ENCODE peak calls at places on chromosomes 13 and 19, in seven cellular contexts. One of them, this sample, is unnamed.

GRCh38 chr13:45082964-45083363 is 37.3 kb upstream of the GTF2F2 start:
- DNase-seq in breast epithelium: no peak
- DNase-seq in GM23338: no peak
- DNase-seq in stomach: no peak
- DNase-seq in upper lobe of left lung: no peak
- DNase-seq in Panc1: no peak
- DNase-seq in spleen: no peak
- DNase-seq in this sample: no peak

GRCh38 chr13:43785166-43785680 is 1.5 kb downstream of the ENOX1 start:
- DNase-seq in breast epithelium: no peak
- DNase-seq in GM23338: peak; percentile 19
- DNase-seq in stomach: no peak
- DNase-seq in upper lobe of left lung: no peak
- DNase-seq in Panc1: no peak
- DNase-seq in spleen: no peak
- DNase-seq in this sample: no peak

GRCh38 chr19:29711584-29712132 is 3.4 kb downstream of the C19orf12 start:
- DNase-seq in breast epithelium: no peak
- DNase-seq in GM23338: no peak
- DNase-seq in stomach: no peak
- DNase-seq in upper lobe of left lung: no peak
- DNase-seq in Panc1: no peak
- DNase-seq in spleen: no peak
- DNase-seq in this sample: no peak

GRCh38 chr13:87656311-87656710 is 14.9 kb upstream of the SLITRK5 start:
- DNase-seq in breast epithelium: no peak
- DNase-seq in GM23338: no peak
- DNase-seq in stomach: no peak
- DNase-seq in upper lobe of left lung: no peak
- DNase-seq in Panc1: no peak
- DNase-seq in spleen: no peak
- DNase-seq in this sample: no peak

GRCh38 chr13:27359203-27359821 is 65.1 kb upstream of the GTF3A start:
- DNase-seq in breast epithelium: peak; percentile 63
- DNase-seq in GM23338: peak; percentile 84
- DNase-seq in stomach: peak; percentile 71
- DNase-seq in upper lobe of left lung: peak; percentile 60
- DNase-seq in Panc1: no peak
- DNase-seq in spleen: peak; percentile 85
- DNase-seq in this sample: peak; percentile 83

GRCh38 chr13:44573071-44573470 is 3.1 kb downstream of the TSC22D1 start:
- DNase-seq in breast epithelium: no peak
- DNase-seq in GM23338: peak; percentile 49
- DNase-seq in stomach: no peak
- DNase-seq in upper lobe of left lung: no peak
- DNase-seq in Panc1: no peak
- DNase-seq in spleen: no peak
- DNase-seq in this sample: no peak

GRCh38 chr13:98556968-98557591 is 19.8 kb downstream of the STK24 start:
- DNase-seq in breast epithelium: no peak
- DNase-seq in GM23338: no peak
- DNase-seq in stomach: peak; percentile 39
- DNase-seq in upper lobe of left lung: no peak
- DNase-seq in Panc1: no peak
- DNase-seq in spleen: no peak
- DNase-seq in this sample: peak; percentile 53

GRCh38 chr13:79637086-79637763 is 156.3 kb downstream of the NDFIP2 start:
- DNase-seq in breast epithelium: no peak
- DNase-seq in GM23338: no peak
- DNase-seq in stomach: peak; percentile 38
- DNase-seq in upper lobe of left lung: no peak
- DNase-seq in Panc1: no peak
- DNase-seq in spleen: no peak
- DNase-seq in this sample: no peak

GRCh38 chr13:113094410-113094800 is 11.2 kb upstream of the F7 start:
- DNase-seq in breast epithelium: no peak
- DNase-seq in GM23338: no peak
- DNase-seq in stomach: no peak
- DNase-seq in upper lobe of left lung: no peak
- DNase-seq in Panc1: no peak
- DNase-seq in spleen: peak; percentile 44
- DNase-seq in this sample: no peak

DNA sequence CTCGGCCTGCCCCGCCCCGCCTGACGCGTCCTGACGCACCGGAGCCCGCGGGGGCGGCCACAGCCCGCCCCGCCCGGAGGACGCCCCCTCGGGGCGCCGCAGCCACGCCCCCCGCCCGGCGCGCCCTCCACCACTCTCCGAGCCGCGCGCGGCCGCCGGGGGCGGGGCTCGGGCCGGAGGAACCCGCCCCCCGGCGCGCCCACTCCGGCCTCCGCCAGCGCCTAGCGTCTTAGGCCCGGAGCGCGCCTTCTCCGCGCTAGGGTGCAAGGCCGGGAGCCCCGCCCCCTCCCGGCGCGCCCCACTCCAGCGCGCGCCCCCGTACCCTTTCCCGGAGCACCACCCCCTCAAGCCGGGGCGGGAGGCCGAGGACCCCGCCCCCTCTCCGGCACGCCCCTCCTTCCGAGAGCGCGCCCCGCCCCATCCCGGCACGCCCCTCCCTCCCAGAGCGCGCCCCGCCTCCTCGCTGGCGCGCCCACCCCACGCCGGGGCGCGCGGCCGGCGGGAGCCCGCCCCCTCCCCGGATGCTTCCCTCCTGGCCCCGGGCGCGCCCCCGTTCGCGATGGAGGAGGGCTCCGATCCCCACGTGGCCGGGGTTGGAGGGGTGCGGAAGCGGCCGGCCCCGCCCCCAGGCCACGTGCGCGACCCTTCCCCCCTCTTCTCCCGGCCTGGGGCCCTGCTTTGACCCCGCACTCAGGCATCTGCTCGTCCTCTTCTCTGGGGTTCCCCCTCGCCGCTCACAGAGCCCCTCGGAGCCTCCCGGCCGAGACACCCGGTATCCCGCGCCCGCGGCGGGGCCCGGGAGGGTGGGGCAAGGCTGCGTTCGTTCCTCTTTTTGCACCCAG is 480 bp upstream of the KLF16 start:
- DNase-seq in breast epithelium: peak; percentile 91
- DNase-seq in GM23338: peak; percentile 98
- DNase-seq in stomach: peak; percentile 91
- DNase-seq in upper lobe of left lung: peak; percentile 92
- DNase-seq in Panc1: no peak
- DNase-seq in spleen: peak; percentile 98
- DNase-seq in this sample: peak; percentile 94
- TF ChIP-seq POLR2AphosphoS5 in breast epithelium: no peak
- TF ChIP-seq POLR2AphosphoS5 in GM23338: peak; percentile 60
- TF ChIP-seq POLR2AphosphoS5 in stomach: no peak
- TF ChIP-seq POLR2AphosphoS5 in upper lobe of left lung: peak; percentile 25
- TF ChIP-seq POLR2AphosphoS5 in Panc1: peak; percentile 27
- TF ChIP-seq POLR2AphosphoS5 in spleen: peak; percentile 81
- TF ChIP-seq POLR2AphosphoS5 in this sample: no peak

DNA sequence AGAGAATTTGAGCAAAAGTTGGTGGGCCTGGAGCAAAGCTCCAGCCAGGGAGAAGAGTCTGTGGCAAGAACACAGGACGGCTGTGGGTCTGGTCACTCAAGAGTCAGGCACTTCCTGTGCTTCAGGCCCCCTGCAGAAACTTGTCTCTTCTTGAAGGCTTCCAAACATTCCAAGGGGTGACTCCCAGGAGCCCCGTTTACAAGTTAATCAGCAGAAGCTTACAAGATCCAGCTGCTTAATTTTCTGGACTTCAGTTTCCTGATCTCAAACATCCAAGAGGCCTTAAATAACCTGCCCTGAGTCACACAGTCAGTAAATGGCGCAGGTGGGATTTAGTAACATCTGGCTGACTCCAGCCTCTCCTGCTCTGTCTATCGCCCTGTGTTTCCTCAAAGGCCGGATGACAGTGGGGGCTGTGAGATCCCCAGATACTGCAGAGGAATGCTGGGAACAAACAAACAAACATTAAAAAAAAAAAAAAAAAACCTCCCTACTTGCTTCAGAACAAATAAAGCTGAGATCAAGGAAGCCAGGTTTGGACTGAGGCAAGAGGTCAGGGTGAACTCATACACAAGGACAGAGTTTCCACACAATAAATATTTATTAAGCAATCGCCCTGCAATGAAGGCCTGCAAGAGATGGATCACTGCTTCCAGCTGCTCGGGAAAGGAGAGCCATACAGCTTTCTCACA is 175.4 kb upstream of the RFC3 start:
- DNase-seq in breast epithelium: no peak
- DNase-seq in GM23338: no peak
- DNase-seq in stomach: no peak
- DNase-seq in upper lobe of left lung: peak; percentile 46
- DNase-seq in Panc1: no peak
- DNase-seq in spleen: no peak
- DNase-seq in this sample: peak; percentile 94
- TF ChIP-seq POLR2AphosphoS5 in breast epithelium: peak; percentile 45
- TF ChIP-seq POLR2AphosphoS5 in GM23338: no peak
- TF ChIP-seq POLR2AphosphoS5 in stomach: peak; percentile 54
- TF ChIP-seq POLR2AphosphoS5 in upper lobe of left lung: peak; percentile 33
- TF ChIP-seq POLR2AphosphoS5 in Panc1: no peak
- TF ChIP-seq POLR2AphosphoS5 in spleen: no peak
- TF ChIP-seq POLR2AphosphoS5 in this sample: peak; percentile 67

GRCh38 chr19:45528149-45528743 is 21.0 kb downstream of the VASP start:
- DNase-seq in breast epithelium: no peak
- DNase-seq in GM23338: peak; percentile 85
- DNase-seq in stomach: no peak
- DNase-seq in upper lobe of left lung: no peak
- DNase-seq in Panc1: no peak
- DNase-seq in spleen: no peak
- DNase-seq in this sample: no peak

GRCh38 chr19:45526971-45527370 is 19.7 kb downstream of the VASP start:
- DNase-seq in breast epithelium: no peak
- DNase-seq in GM23338: no peak
- DNase-seq in stomach: no peak
- DNase-seq in upper lobe of left lung: no peak
- DNase-seq in Panc1: no peak
- DNase-seq in spleen: no peak
- DNase-seq in this sample: no peak

GRCh38 chr19:45524575-45525129 is 17.4 kb downstream of the VASP start:
- DNase-seq in breast epithelium: no peak
- DNase-seq in GM23338: no peak
- DNase-seq in stomach: no peak
- DNase-seq in upper lobe of left lung: no peak
- DNase-seq in Panc1: no peak
- DNase-seq in spleen: no peak
- DNase-seq in this sample: no peak

GRCh38 chr19:45527731-45528130 is 20.5 kb downstream of the VASP start:
- DNase-seq in breast epithelium: no peak
- DNase-seq in GM23338: peak; percentile 64
- DNase-seq in stomach: no peak
- DNase-seq in upper lobe of left lung: no peak
- DNase-seq in Panc1: no peak
- DNase-seq in spleen: no peak
- DNase-seq in this sample: no peak

DNA sequence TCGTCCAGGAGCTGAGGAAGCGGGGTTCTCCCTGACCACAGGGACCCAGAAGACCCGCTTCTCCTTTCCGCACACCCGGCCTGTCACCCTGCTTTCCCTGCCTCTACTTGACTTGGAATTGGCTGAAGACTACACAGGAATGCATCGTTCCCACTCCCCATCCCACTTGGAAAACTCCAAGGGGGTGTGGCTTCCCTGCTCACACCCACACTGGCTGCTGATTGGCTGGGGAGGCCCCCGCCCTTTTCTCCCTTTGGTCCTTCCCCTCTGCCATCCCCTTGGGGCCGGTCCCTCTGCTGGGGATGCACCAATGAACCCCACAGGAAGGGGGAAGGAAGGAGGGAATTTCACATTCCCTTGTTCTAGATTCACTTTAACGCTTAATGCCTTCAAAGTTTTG is 18.9 kb downstream of the VASP start:
- DNase-seq in breast epithelium: no peak
- DNase-seq in GM23338: peak; percentile 97
- DNase-seq in stomach: peak; percentile 70
- DNase-seq in upper lobe of left lung: peak; percentile 75
- DNase-seq in Panc1: no peak
- DNase-seq in spleen: no peak
- DNase-seq in this sample: peak; percentile 83
- TF ChIP-seq POLR2AphosphoS5 in breast epithelium: no peak
- TF ChIP-seq POLR2AphosphoS5 in GM23338: no peak
- TF ChIP-seq POLR2AphosphoS5 in stomach: peak; percentile 8
- TF ChIP-seq POLR2AphosphoS5 in upper lobe of left lung: no peak
- TF ChIP-seq POLR2AphosphoS5 in Panc1: no peak
- TF ChIP-seq POLR2AphosphoS5 in spleen: peak; percentile 56
- TF ChIP-seq POLR2AphosphoS5 in this sample: no peak

DNA sequence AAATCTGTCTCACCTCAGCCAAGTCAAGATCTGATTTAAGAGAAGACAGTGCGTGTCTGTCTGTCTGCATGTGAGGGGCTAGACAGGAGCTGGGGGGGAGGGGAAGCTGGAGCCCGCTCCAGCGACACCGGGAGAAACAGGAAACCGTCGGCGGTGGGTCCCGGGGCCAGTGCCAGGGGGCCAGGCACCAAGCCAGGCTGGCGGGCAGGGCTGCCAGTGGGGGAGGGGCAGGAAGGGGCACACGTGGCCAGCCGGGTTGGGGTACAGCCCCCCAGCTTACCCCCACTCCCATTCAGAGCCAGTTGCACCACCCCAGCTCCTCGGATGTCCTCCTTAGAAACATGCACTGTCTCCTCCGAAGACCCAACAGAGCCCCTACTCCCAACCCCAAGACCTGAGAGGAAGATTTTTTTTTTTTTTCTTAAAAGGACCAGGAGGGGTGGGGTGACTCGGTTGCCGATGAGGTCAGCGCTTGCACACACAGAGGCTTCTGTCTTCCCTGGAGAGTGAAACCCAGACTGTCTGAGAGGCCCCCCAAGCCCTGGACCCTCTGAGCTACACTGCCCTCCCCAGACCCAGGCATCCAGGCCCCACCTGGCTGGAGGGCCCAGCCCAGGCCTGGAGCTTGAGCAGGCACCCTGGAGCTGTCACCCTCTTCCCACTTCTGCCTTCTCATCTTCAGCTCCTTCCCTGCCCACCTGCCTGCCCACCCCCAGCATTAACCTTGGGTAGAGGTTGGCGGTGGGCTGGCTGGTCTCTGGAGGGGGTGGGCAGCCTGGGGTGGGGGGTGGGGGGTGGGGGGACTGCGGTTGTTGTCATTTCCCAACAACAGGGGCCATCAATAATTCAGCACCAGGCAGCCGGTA is 4.0 kb downstream of the ERF start:
- DNase-seq in breast epithelium: no peak
- DNase-seq in GM23338: no peak
- DNase-seq in stomach: no peak
- DNase-seq in upper lobe of left lung: no peak
- DNase-seq in Panc1: no peak
- DNase-seq in spleen: peak; percentile 82
- DNase-seq in this sample: peak; percentile 80
- TF ChIP-seq POLR2AphosphoS5 in breast epithelium: no peak
- TF ChIP-seq POLR2AphosphoS5 in GM23338: no peak
- TF ChIP-seq POLR2AphosphoS5 in stomach: no peak
- TF ChIP-seq POLR2AphosphoS5 in upper lobe of left lung: no peak
- TF ChIP-seq POLR2AphosphoS5 in Panc1: no peak
- TF ChIP-seq POLR2AphosphoS5 in spleen: peak; percentile 72
- TF ChIP-seq POLR2AphosphoS5 in this sample: no peak

This sample was measured in sigmoid colon.